ENCODE peak calls at places on chromosomes 7 and 10, in five cellular contexts. One of them, this sample, is unnamed.

GRCh38 chr10:114879093-114879492 is 57.5 kb downstream of the FHIP2A start:
- DNase-seq in substantia nigra: no peak
- DNase-seq in activated T-helper 1 cell treated with Interleukin-2 at 50 U/mL for 16 hours: no peak
- DNase-seq in stimulated activated naive CD8-positive, alpha-beta T cell treated with anti-CD3 and anti-CD28 coated beads, Interleukin-15, amount 100 ng/mL, for 72 hours: no peak
- DNase-seq in head of caudate nucleus: no peak
- DNase-seq in this sample: no peak

GRCh38 chr7:154672659-154673415 is 330.1 kb downstream of the PAXIP1 start:
- DNase-seq in substantia nigra: no peak
- DNase-seq in activated T-helper 1 cell treated with Interleukin-2 at 50 U/mL for 16 hours: no peak
- DNase-seq in stimulated activated naive CD8-positive, alpha-beta T cell treated with anti-CD3 and anti-CD28 coated beads, Interleukin-15, amount 100 ng/mL, for 72 hours: no peak
- DNase-seq in head of caudate nucleus: no peak
- DNase-seq in this sample: no peak

GRCh38 chr10:132368881-132369635 is 27.9 kb upstream of the PWWP2B start:
- DNase-seq in substantia nigra: no peak
- DNase-seq in activated T-helper 1 cell treated with Interleukin-2 at 50 U/mL for 16 hours: no peak
- DNase-seq in stimulated activated naive CD8-positive, alpha-beta T cell treated with anti-CD3 and anti-CD28 coated beads, Interleukin-15, amount 100 ng/mL, for 72 hours: no peak
- DNase-seq in head of caudate nucleus: no peak
- DNase-seq in this sample: no peak

GRCh38 chr7:103851357-103851756 is 138.1 kb downstream of the RELN start:
- DNase-seq in substantia nigra: no peak
- DNase-seq in activated T-helper 1 cell treated with Interleukin-2 at 50 U/mL for 16 hours: no peak
- DNase-seq in stimulated activated naive CD8-positive, alpha-beta T cell treated with anti-CD3 and anti-CD28 coated beads, Interleukin-15, amount 100 ng/mL, for 72 hours: no peak
- DNase-seq in head of caudate nucleus: no peak
- DNase-seq in this sample: no peak

GRCh38 chr7:156612930-156613329 is 27.6 kb upstream of the RNF32 start:
- DNase-seq in substantia nigra: no peak
- DNase-seq in activated T-helper 1 cell treated with Interleukin-2 at 50 U/mL for 16 hours: peak
- DNase-seq in stimulated activated naive CD8-positive, alpha-beta T cell treated with anti-CD3 and anti-CD28 coated beads, Interleukin-15, amount 100 ng/mL, for 72 hours: peak
- DNase-seq in head of caudate nucleus: peak
- DNase-seq in this sample: no peak

GRCh38 chr10:95295031-95295755 is 4.4 kb upstream of the PDLIM1 start:
- DNase-seq in substantia nigra: no peak
- DNase-seq in activated T-helper 1 cell treated with Interleukin-2 at 50 U/mL for 16 hours: no peak
- DNase-seq in stimulated activated naive CD8-positive, alpha-beta T cell treated with anti-CD3 and anti-CD28 coated beads, Interleukin-15, amount 100 ng/mL, for 72 hours: peak
- DNase-seq in head of caudate nucleus: no peak
- DNase-seq in this sample: no peak

GRCh38 chr10:131751827-131752775 is 148.7 kb upstream of the PPP2R2D start:
- DNase-seq in substantia nigra: no peak
- DNase-seq in activated T-helper 1 cell treated with Interleukin-2 at 50 U/mL for 16 hours: no peak
- DNase-seq in stimulated activated naive CD8-positive, alpha-beta T cell treated with anti-CD3 and anti-CD28 coated beads, Interleukin-15, amount 100 ng/mL, for 72 hours: no peak
- DNase-seq in head of caudate nucleus: no peak
- DNase-seq in this sample: no peak

GRCh38 chr10:67527351-67527750 is 168.6 kb downstream of the CTNNA3 start:
- DNase-seq in substantia nigra: no peak
- DNase-seq in activated T-helper 1 cell treated with Interleukin-2 at 50 U/mL for 16 hours: no peak
- DNase-seq in stimulated activated naive CD8-positive, alpha-beta T cell treated with anti-CD3 and anti-CD28 coated beads, Interleukin-15, amount 100 ng/mL, for 72 hours: no peak
- DNase-seq in head of caudate nucleus: no peak
- DNase-seq in this sample: no peak

GRCh38 chr7:71746004-71746403 is 614.1 kb downstream of the GALNT17 start:
- DNase-seq in substantia nigra: no peak
- DNase-seq in activated T-helper 1 cell treated with Interleukin-2 at 50 U/mL for 16 hours: no peak
- DNase-seq in stimulated activated naive CD8-positive, alpha-beta T cell treated with anti-CD3 and anti-CD28 coated beads, Interleukin-15, amount 100 ng/mL, for 72 hours: no peak
- DNase-seq in head of caudate nucleus: no peak
- DNase-seq in this sample: no peak

GRCh38 chr7:10412426-10413019 is 561.1 kb upstream of the PHF14 start:
- DNase-seq in substantia nigra: no peak
- DNase-seq in activated T-helper 1 cell treated with Interleukin-2 at 50 U/mL for 16 hours: no peak
- DNase-seq in stimulated activated naive CD8-positive, alpha-beta T cell treated with anti-CD3 and anti-CD28 coated beads, Interleukin-15, amount 100 ng/mL, for 72 hours: peak
- DNase-seq in head of caudate nucleus: peak
- DNase-seq in this sample: no peak

This sample was measured in T1000.